ENCODE peak calls at places on chromosomes 16 and 17, in five cellular contexts. C, R, H, U and N are unnamed samples.

GRCh38 chr16:48022496-48022895 is 133.3 kb downstream of the ABCC12 start:
- DNase-seq in U (no peak), C (no peak), R (no peak), H (no peak), N (no peak)

GRCh38 chr17:46809110-46809571 is 9.4 kb downstream of the WNT3 start:
- DNase-seq in R (peak), H (no peak), C (no peak), U (no peak), N (no peak)

GRCh38 chr17:29019475-29020181 is 13.8 kb upstream of the SEZ6 start:
- DNase-seq in U (no peak), H (no peak), R (peak), C (no peak), N (no peak)

GRCh38 chr17:71905632-71906031 is 215.2 kb upstream of the SOX9 start:
- DNase-seq in U (no peak), R (no peak), H (no peak), C (no peak), N (no peak)

GRCh38 chr16:48676836-48677235 is 66.9 kb upstream of the N4BP1 start:
- DNase-seq in U (peak), R (no peak), C (peak), H (no peak), N (no peak)

GRCh38 chr17:17042851-17043667 is 802 bp downstream of the MPRIP start:
- DNase-seq in H (no peak), C (peak), U (peak), R (peak), N (peak)

GRCh38 chr17:8572767-8573166 is 57.8 kb downstream of the MYH10 start:
- DNase-seq in U (peak), H (no peak), C (no peak), R (no peak), N (no peak)

GRCh38 chr16:11134722-11135121 is 121.3 kb downstream of the SOCS1 start:
- DNase-seq in U (no peak), R (no peak), H (no peak), C (no peak), N (no peak)

GRCh38 chr17:49512296-49513043 is 17.4 kb downstream of the NGFR start:
- DNase-seq in R (peak), U (no peak), H (no peak), C (no peak), N (no peak)

GRCh38 chr17:30344283-30345088 is 10.6 kb upstream of the TMIGD1 start:
- DNase-seq in H (peak), C (peak), R (no peak), U (peak), N (no peak)

GRCh38 chr17:53278466-53278865 is 544.3 kb upstream of the KIF2B start:
- DNase-seq in U (no peak), R (no peak), H (no peak), C (no peak), N (no peak)

GRCh38 chr17:70344356-70345060 is 175.2 kb downstream of the KCNJ2 start:
- DNase-seq in U (peak), R (no peak), C (peak), H (no peak), N (no peak)

GRCh38 chr17:70636517-70637133 is 467.3 kb downstream of the KCNJ2 start:
- DNase-seq in R (no peak), C (peak), U (peak), H (peak), N (no peak)

GRCh38 chr16:31869511-31870201 is 4.0 kb upstream of the ZNF267 start:
- DNase-seq in R (peak), H (no peak), C (peak), U (peak), N (peak)

GRCh38 chr16:85178596-85178995 is 66.3 kb upstream of the CIBAR2 start:
- DNase-seq in R (no peak), C (no peak), U (no peak), H (no peak), N (no peak)

GRCh38 chr16:24671455-24671954 is 57.9 kb upstream of the TNRC6A start:
- DNase-seq in R (no peak), U (no peak), H (no peak), C (no peak), N (no peak)

GRCh38 chr17:68457168-68457538 is at the start of gene WIPI1:
- DNase-seq in H (peak), C (no peak), R (no peak), U (no peak), N (no peak)

GRCh38 chr17:39923836-39924690 is 3.3 kb downstream of the ORMDL3 start:
- DNase-seq in R (peak), H (peak), C (peak), U (peak), N (no peak)

GRCh38 chr17:75241996-75242460 is 19.4 kb downstream of the GGA3 start:
- DNase-seq in R (no peak), C (no peak), U (peak), H (no peak), N (no peak)

GRCh38 chr16:3879887-3880564 is 487 bp downstream of the CREBBP start:
- DNase-seq in U (peak), H (no peak), R (peak), C (peak), N (peak)

GRCh38 chr17:31564883-31565297 is 173.4 kb downstream of the RAB11FIP4 start:
- DNase-seq in U (peak), H (no peak), R (peak), C (no peak), N (peak)

GRCh38 chr17:73938706-73939105 is 264.8 kb upstream of the RPL38 start:
- DNase-seq in R (no peak), H (no peak), U (no peak), C (no peak), N (no peak)

GRCh38 chr17:15442316-15443185 is 24.9 kb downstream of the CDRT4 start:
- DNase-seq in H (no peak), C (no peak), R (no peak), U (no peak), N (no peak)

GRCh38 chr16:73024571-73025105 is 23.3 kb downstream of the ZFHX3 start:
- DNase-seq in C (no peak), H (no peak), U (no peak), R (no peak), N (no peak)

GRCh38 chr16:88634994-88635670 is 3.2 kb upstream of the IL17C start:
- DNase-seq in C (no peak), U (peak), R (no peak), H (no peak), N (no peak)

GRCh38 chr17:19410875-19411291 is at the start of gene RNF112:
- DNase-seq in U (peak), R (no peak), C (no peak), H (no peak), N (no peak)

GRCh38 chr17:32875904-32876413 is 965 bp downstream of the MYO1D start:
- DNase-seq in C (peak), R (no peak), H (no peak), U (peak), N (no peak)

GRCh38 chr17:63843387-63844292 is 1.2 kb upstream of the SMARCD2 start:
- DNase-seq in U (peak), R (no peak), C (no peak), H (no peak), N (peak)

GRCh38 chr16:27269300-27270150 is 953 bp upstream of the NSMCE1 start:
- DNase-seq in R (no peak), C (no peak), U (no peak), H (peak), N (no peak)
- H3K9ac ChIP-seq in R (no peak), C (peak), U (peak), H (peak), N (peak)

GRCh38 chr17:4362141-4362540 is 4.3 kb downstream of the UBE2G1 start:
- DNase-seq in C (peak), H (no peak), R (no peak), U (peak), N (no peak)
- H3K4me2 ChIP-seq in C (no peak), H (no peak), R (no peak), U (no peak), N (peak)

DNA sequence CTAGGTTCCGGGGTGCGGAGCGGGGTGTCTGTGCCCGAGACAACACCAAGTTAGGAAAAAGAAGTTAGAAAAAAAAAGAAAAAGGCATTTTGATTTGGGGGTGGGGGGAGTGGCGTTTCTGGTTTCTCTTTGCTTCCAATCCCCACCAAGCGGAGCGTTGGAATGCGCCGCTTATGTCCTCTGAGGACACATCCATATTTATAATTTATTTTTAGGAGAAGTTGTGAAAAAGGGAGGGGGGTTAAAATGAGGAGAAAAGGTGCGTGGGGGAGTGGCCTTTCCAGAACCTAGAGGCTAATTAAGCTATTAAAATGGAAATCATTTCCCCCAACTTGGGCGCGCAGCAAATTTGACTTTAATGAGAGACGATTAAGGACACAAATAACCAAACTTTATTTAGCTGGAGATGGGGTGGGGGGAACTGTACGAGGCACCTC is 232.1 kb downstream of the MRTFB start:
- DNase-seq in C (no peak), R (no peak), U (peak), H (no peak), N (no peak)
- H3K27ac ChIP-seq in C (peak), R (no peak), U (peak), H (peak), N (no peak)

GRCh38 chr17:13003454-13003851 is 14.4 kb downstream of the ELAC2 start:
- DNase-seq in U (no peak), C (no peak), H (no peak), R (no peak), N (no peak)

GRCh38 chr17:13003927-13004326 is 13.9 kb downstream of the ELAC2 start:
- DNase-seq in U (no peak), C (no peak), H (no peak), R (no peak), N (no peak)

GRCh38 chr17:13002761-13003453 is 14.9 kb downstream of the ELAC2 start:
- DNase-seq in R (peak), U (peak), H (peak), C (peak), N (peak)

GRCh38 chr17:13005530-13005929 is 12.3 kb downstream of the ELAC2 start:
- DNase-seq in U (no peak), C (no peak), H (no peak), R (no peak), N (no peak)

DNA sequence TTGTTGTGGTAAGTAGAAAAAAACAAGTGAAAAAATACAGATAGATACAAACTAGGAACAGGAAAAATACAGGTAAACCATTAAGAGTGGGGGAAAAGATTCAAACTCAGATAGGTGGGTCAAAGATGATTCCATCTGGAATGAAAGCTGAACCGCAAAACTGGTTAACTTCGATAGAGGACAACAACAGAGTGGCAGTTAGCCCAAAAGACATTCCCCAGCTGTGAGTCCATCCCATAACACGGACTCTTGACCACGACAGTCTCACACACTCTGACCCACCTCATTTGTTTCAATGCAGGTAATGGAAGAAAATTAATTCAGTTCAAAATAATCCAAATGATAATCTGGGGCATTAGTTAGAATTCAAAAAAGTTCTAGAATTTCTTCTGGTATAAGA is 13.5 kb downstream of the ELAC2 start:
- DNase-seq in H (no peak), U (peak), C (peak), R (no peak), N (no peak)
- H3K9ac ChIP-seq in H (no peak), U (no peak), C (no peak), R (no peak), N (no peak)